ENCODE peak calls at places on chromosomes 12 and 14, in eight cellular contexts. One of them, this sample, is unnamed.

GRCh38 chr12:52043386-52044212 is 7.6 kb upstream of the NR4A1 start:
- DNase-seq in lower leg skin: peak
- DNase-seq in K562: no peak
- DNase-seq in esophagus squamous epithelium: no peak
- DNase-seq in HepG2: peak
- DNase-seq in heart left ventricle: peak
- DNase-seq in HCT116: no peak
- DNase-seq in suprapubic skin: no peak
- DNase-seq in this sample: peak

GRCh38 chr12:130761537-130762318 is 45.6 kb upstream of the RIMBP2 start:
- DNase-seq in K562: peak
- DNase-seq in HCT116: peak
- DNase-seq in suprapubic skin: no peak
- DNase-seq in heart left ventricle: peak
- DNase-seq in esophagus squamous epithelium: no peak
- DNase-seq in HepG2: peak
- DNase-seq in lower leg skin: no peak
- DNase-seq in this sample: no peak

GRCh38 chr14:33369041-33369440 is 430.4 kb downstream of the NPAS3 start:
- DNase-seq in suprapubic skin: no peak
- DNase-seq in HepG2: no peak
- DNase-seq in K562: no peak
- DNase-seq in heart left ventricle: no peak
- DNase-seq in esophagus squamous epithelium: no peak
- DNase-seq in lower leg skin: no peak
- DNase-seq in HCT116: no peak
- DNase-seq in this sample: no peak

GRCh38 chr14:35932659-35933159 is 106.6 kb downstream of the BRMS1L start:
- DNase-seq in lower leg skin: no peak
- DNase-seq in HCT116: no peak
- DNase-seq in heart left ventricle: no peak
- DNase-seq in K562: no peak
- DNase-seq in suprapubic skin: no peak
- DNase-seq in esophagus squamous epithelium: no peak
- DNase-seq in HepG2: no peak
- DNase-seq in this sample: no peak

GRCh38 chr12:52171950-52172512 is 19.8 kb downstream of the KRT80 start:
- DNase-seq in esophagus squamous epithelium: no peak
- DNase-seq in heart left ventricle: no peak
- DNase-seq in HCT116: no peak
- DNase-seq in lower leg skin: no peak
- DNase-seq in suprapubic skin: no peak
- DNase-seq in K562: peak
- DNase-seq in HepG2: peak
- DNase-seq in this sample: peak

GRCh38 chr14:67245104-67245503 is 3.9 kb downstream of the PALS1 start:
- DNase-seq in heart left ventricle: no peak
- DNase-seq in HCT116: no peak
- DNase-seq in suprapubic skin: no peak
- DNase-seq in esophagus squamous epithelium: no peak
- DNase-seq in lower leg skin: no peak
- DNase-seq in HepG2: no peak
- DNase-seq in K562: no peak
- DNase-seq in this sample: no peak

GRCh38 chr12:3119192-3119744 is 42.1 kb downstream of the TSPAN9 start:
- DNase-seq in K562: no peak
- DNase-seq in lower leg skin: no peak
- DNase-seq in esophagus squamous epithelium: no peak
- DNase-seq in heart left ventricle: no peak
- DNase-seq in HepG2: no peak
- DNase-seq in suprapubic skin: no peak
- DNase-seq in HCT116: no peak
- DNase-seq in this sample: no peak

GRCh38 chr14:91419044-91419397 is 1.4 kb upstream of the CCDC88C start:
- DNase-seq in esophagus squamous epithelium: no peak
- DNase-seq in HepG2: no peak
- DNase-seq in lower leg skin: no peak
- DNase-seq in heart left ventricle: no peak
- DNase-seq in suprapubic skin: no peak
- DNase-seq in K562: no peak
- DNase-seq in HCT116: no peak
- DNase-seq in this sample: no peak

GRCh38 chr12:46455648-46456352 is 83.2 kb upstream of the SLC38A2 start:
- DNase-seq in HepG2: peak
- DNase-seq in suprapubic skin: no peak
- DNase-seq in esophagus squamous epithelium: no peak
- DNase-seq in lower leg skin: no peak
- DNase-seq in K562: no peak
- DNase-seq in HCT116: peak
- DNase-seq in heart left ventricle: no peak
- DNase-seq in this sample: peak

GRCh38 chr14:75059642-75060041 is 4.2 kb downstream of the ACYP1 start:
- DNase-seq in esophagus squamous epithelium: no peak
- DNase-seq in heart left ventricle: no peak
- DNase-seq in HCT116: no peak
- DNase-seq in suprapubic skin: no peak
- DNase-seq in HepG2: no peak
- DNase-seq in K562: no peak
- DNase-seq in lower leg skin: no peak
- DNase-seq in this sample: no peak

GRCh38 chr14:100558966-100559365 is 28.3 kb downstream of the BEGAIN start:
- DNase-seq in lower leg skin: no peak
- DNase-seq in K562: no peak
- DNase-seq in suprapubic skin: no peak
- DNase-seq in heart left ventricle: no peak
- DNase-seq in HepG2: no peak
- DNase-seq in HCT116: no peak
- DNase-seq in esophagus squamous epithelium: no peak
- DNase-seq in this sample: no peak

GRCh38 chr14:74516451-74517155 is 23.0 kb downstream of the ISCA2 start:
- DNase-seq in lower leg skin: no peak
- DNase-seq in suprapubic skin: no peak
- DNase-seq in HCT116: no peak
- DNase-seq in HepG2: peak
- DNase-seq in esophagus squamous epithelium: no peak
- DNase-seq in heart left ventricle: no peak
- DNase-seq in K562: no peak
- DNase-seq in this sample: no peak

GRCh38 chr14:94113073-94113472 is 2.5 kb downstream of the IFI27 start:
- DNase-seq in K562: no peak
- DNase-seq in suprapubic skin: no peak
- DNase-seq in esophagus squamous epithelium: no peak
- DNase-seq in heart left ventricle: no peak
- DNase-seq in lower leg skin: peak
- DNase-seq in HepG2: no peak
- DNase-seq in HCT116: no peak
- DNase-seq in this sample: no peak

GRCh38 chr14:94109915-94110250 is 653 bp upstream of the IFI27 start:
- DNase-seq in esophagus squamous epithelium: no peak
- DNase-seq in heart left ventricle: no peak
- DNase-seq in HepG2: no peak
- DNase-seq in suprapubic skin: no peak
- DNase-seq in HCT116: no peak
- DNase-seq in lower leg skin: peak
- DNase-seq in K562: no peak
- DNase-seq in this sample: no peak

GRCh38 chr14:94111276-94112095 is 950 bp downstream of the IFI27 start:
- DNase-seq in HCT116: no peak
- DNase-seq in suprapubic skin: no peak
- DNase-seq in HepG2: no peak
- DNase-seq in lower leg skin: peak
- DNase-seq in esophagus squamous epithelium: no peak
- DNase-seq in heart left ventricle: peak
- DNase-seq in K562: no peak
- DNase-seq in this sample: no peak

GRCh38 chr14:94112513-94113060 is 2.1 kb downstream of the IFI27 start:
- DNase-seq in lower leg skin: peak
- DNase-seq in suprapubic skin: no peak
- DNase-seq in esophagus squamous epithelium: no peak
- DNase-seq in heart left ventricle: no peak
- DNase-seq in HepG2: no peak
- DNase-seq in K562: no peak
- DNase-seq in HCT116: no peak
- DNase-seq in this sample: no peak

GRCh38 chr14:94110552-94111181 is at the start of gene IFI27:
- DNase-seq in lower leg skin: peak
- DNase-seq in HepG2: no peak
- DNase-seq in esophagus squamous epithelium: no peak
- DNase-seq in heart left ventricle: peak
- DNase-seq in suprapubic skin: peak
- DNase-seq in K562: peak
- DNase-seq in HCT116: no peak
- DNase-seq in this sample: peak
- TF ChIP-seq POLR2A in lower leg skin: no peak
- TF ChIP-seq POLR2A in HepG2: no peak
- TF ChIP-seq POLR2A in esophagus squamous epithelium: peak
- TF ChIP-seq POLR2A in heart left ventricle: peak
- TF ChIP-seq POLR2A in suprapubic skin: no peak
- TF ChIP-seq POLR2A in K562: no peak
- TF ChIP-seq POLR2A in HCT116: no peak
- TF ChIP-seq POLR2A in this sample: peak

DNA sequence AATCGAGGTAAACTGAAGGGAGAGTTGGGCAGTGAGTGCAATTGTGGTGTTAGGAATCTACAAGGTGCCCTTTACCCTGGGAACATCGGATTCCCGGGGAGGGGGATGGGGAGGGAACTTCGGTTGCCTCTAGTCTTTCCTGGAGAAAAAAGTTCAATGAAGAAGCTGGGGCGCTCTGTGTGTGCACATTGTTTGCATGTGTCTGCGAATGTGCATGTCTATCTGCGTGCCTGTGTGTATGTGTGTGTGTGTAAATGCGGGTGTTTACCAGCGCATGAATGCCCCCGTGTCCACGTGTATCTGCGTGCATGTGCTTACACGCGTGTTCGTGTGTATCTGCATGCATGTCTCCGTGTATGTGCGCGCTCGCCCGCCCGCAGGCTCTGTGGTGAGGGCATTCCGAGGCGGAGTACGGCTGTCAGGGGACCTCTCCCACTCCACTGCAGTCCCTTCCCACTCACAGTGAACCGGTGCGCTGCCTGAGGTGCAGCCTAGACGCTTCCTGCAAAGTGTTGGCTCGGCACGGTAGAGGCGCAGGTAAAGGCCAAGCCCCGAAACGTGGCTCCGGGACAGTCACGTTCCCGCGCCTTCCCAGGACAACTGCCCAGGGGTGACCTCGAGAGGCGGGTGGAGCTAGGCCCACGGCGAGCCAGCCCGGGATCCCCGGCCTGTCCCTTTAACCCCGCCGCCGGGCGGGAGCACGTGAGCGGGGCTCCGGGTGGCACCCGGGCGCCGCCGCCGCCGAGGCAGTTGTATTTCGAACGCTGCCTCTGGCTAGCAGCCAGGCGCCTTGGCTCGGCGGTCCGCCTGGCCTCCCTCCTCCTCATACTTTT is 586 bp upstream of the HMGA2 start:
- DNase-seq in suprapubic skin: no peak
- DNase-seq in heart left ventricle: peak
- DNase-seq in esophagus squamous epithelium: no peak
- DNase-seq in HCT116: peak
- DNase-seq in HepG2: peak
- DNase-seq in lower leg skin: peak
- DNase-seq in K562: no peak
- DNase-seq in this sample: no peak
- TF ChIP-seq POLR2A in suprapubic skin: no peak
- TF ChIP-seq POLR2A in heart left ventricle: no peak
- TF ChIP-seq POLR2A in esophagus squamous epithelium: no peak
- TF ChIP-seq POLR2A in HCT116: peak
- TF ChIP-seq POLR2A in HepG2: peak
- TF ChIP-seq POLR2A in lower leg skin: no peak
- TF ChIP-seq POLR2A in K562: no peak
- TF ChIP-seq POLR2A in this sample: no peak

GRCh38 chr12:79690156-79690605 is 583 bp downstream of the PAWR start:
- DNase-seq in esophagus squamous epithelium: no peak
- DNase-seq in HepG2: peak
- DNase-seq in HCT116: no peak
- DNase-seq in K562: no peak
- DNase-seq in suprapubic skin: no peak
- DNase-seq in lower leg skin: no peak
- DNase-seq in heart left ventricle: peak
- DNase-seq in this sample: no peak

GRCh38 chr12:79689477-79690155 is 1.1 kb downstream of the PAWR start:
- DNase-seq in lower leg skin: peak
- DNase-seq in HepG2: peak
- DNase-seq in heart left ventricle: peak
- DNase-seq in esophagus squamous epithelium: no peak
- DNase-seq in HCT116: no peak
- DNase-seq in K562: no peak
- DNase-seq in suprapubic skin: no peak
- DNase-seq in this sample: no peak

GRCh38 chr12:79692249-79692619 is 1.5 kb upstream of the PAWR start:
- DNase-seq in K562: no peak
- DNase-seq in lower leg skin: no peak
- DNase-seq in esophagus squamous epithelium: no peak
- DNase-seq in HCT116: no peak
- DNase-seq in heart left ventricle: no peak
- DNase-seq in suprapubic skin: no peak
- DNase-seq in HepG2: no peak
- DNase-seq in this sample: no peak

GRCh38 chr12:79691299-79692248 is 810 bp upstream of the PAWR start:
- DNase-seq in heart left ventricle: peak
- DNase-seq in K562: no peak
- DNase-seq in lower leg skin: no peak
- DNase-seq in suprapubic skin: no peak
- DNase-seq in esophagus squamous epithelium: no peak
- DNase-seq in HepG2: peak
- DNase-seq in HCT116: no peak
- DNase-seq in this sample: no peak

DNA sequence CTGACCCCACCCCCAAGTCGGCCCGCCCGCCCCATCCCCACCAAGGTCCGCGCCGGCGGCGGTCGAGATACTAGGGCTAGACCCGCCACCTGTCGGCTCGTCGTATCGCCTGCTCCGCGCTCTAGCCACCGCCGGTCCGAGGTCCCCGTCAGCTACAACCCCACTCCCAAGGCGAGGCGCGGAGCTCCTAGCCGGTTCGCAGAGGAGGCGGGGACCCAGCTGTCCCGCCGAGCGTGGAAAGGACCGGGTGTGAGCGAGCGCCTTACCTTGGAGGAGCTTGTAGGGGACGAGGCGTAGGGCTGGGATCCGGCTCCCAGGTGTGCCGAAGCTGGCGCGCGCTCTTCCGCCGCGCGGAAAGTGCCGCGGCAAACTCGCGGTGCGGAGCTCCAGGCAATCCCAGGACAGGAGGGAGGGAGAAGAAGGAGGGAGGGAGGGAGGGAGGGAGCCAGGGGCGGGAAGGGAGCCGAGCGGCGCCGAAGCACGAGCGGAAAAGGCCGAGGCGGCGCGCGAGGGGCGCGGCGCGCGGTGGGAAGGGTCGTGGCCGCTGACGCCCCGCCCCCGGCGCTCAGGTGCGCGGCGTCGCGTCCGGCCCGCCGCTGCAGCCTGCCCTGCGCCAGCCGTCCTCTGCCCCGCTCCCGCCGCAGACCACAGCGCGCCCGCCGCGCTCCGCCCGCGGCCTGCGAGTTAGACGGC is at the start of gene PAWR:
- DNase-seq in esophagus squamous epithelium: no peak
- DNase-seq in suprapubic skin: peak
- DNase-seq in lower leg skin: peak
- DNase-seq in K562: no peak
- DNase-seq in HCT116: peak
- DNase-seq in HepG2: peak
- DNase-seq in heart left ventricle: peak
- DNase-seq in this sample: no peak
- TF ChIP-seq POLR2A in esophagus squamous epithelium: peak
- TF ChIP-seq POLR2A in suprapubic skin: no peak
- TF ChIP-seq POLR2A in lower leg skin: no peak
- TF ChIP-seq POLR2A in K562: no peak
- TF ChIP-seq POLR2A in HCT116: peak
- TF ChIP-seq POLR2A in HepG2: peak
- TF ChIP-seq POLR2A in heart left ventricle: no peak
- TF ChIP-seq POLR2A in this sample: no peak

GRCh38 chr12:124857921-124858461 is 5.7 kb downstream of the SCARB1 start:
- DNase-seq in lower leg skin: no peak
- DNase-seq in K562: no peak
- DNase-seq in HepG2: no peak
- DNase-seq in HCT116: no peak
- DNase-seq in esophagus squamous epithelium: no peak
- DNase-seq in heart left ventricle: no peak
- DNase-seq in suprapubic skin: no peak
- DNase-seq in this sample: no peak
- TF ChIP-seq POLR2A in lower leg skin: no peak
- TF ChIP-seq POLR2A in K562: peak
- TF ChIP-seq POLR2A in HepG2: no peak
- TF ChIP-seq POLR2A in HCT116: no peak
- TF ChIP-seq POLR2A in esophagus squamous epithelium: no peak
- TF ChIP-seq POLR2A in heart left ventricle: no peak
- TF ChIP-seq POLR2A in suprapubic skin: no peak
- TF ChIP-seq POLR2A in this sample: no peak

This sample was measured in gastrocnemius medialis.